ENCODE peak calls at places on chromosomes 16 and 17, in four cellular contexts. C is fibroblast of lung, Q is neural progenitor cell, M is tibial nerve. P is an unnamed sample.

GRCh38 chr16:733382-734207 is 6.7 kb downstream of the HAGHL start:
- DNase-seq in C (no peak), Q (peak; percentile 35), M (no peak), P (no peak)

GRCh38 chr17:78108726-78109488 is 19.6 kb downstream of the TMC6 start:
- DNase-seq in C (no peak), Q (no peak), M (no peak), P (no peak)

GRCh38 chr17:59399914-59400313 is 68.5 kb downstream of the YPEL2 start:
- DNase-seq in C (no peak), Q (no peak), M (no peak), P (no peak)

GRCh38 chr17:73747221-73748002 is 103.2 kb upstream of the SDK2 start:
- DNase-seq in C (no peak), Q (no peak), M (no peak), P (no peak)

GRCh38 chr17:21357281-21357680 is 18.9 kb upstream of the KCNJ12 start:
- DNase-seq in C (no peak), Q (no peak), M (no peak), P (no peak)

GRCh38 chr17:75265614-75266314 is 4.1 kb downstream of the MRPS7 start:
- DNase-seq in C (no peak), Q (no peak), M (no peak), P (no peak)

GRCh38 chr17:26818736-26819135 is 475.2 kb upstream of the WSB1 start:
- DNase-seq in C (peak; percentile 9), Q (peak; percentile 4), M (no peak), P (peak; percentile 0)

GRCh38 chr17:42832213-42832933 is 824 bp upstream of the PSME3 start:
- DNase-seq in C (no peak), Q (no peak), M (no peak), P (no peak)

GRCh38 chr16:63447121-63447520 is 1410.9 kb upstream of the CDH8 start:
- DNase-seq in C (no peak), Q (peak; percentile 53), M (no peak), P (no peak)

GRCh38 chr17:61699694-61700093 is 108.7 kb upstream of the NACA2 start:
- DNase-seq in C (no peak), Q (no peak), M (no peak), P (no peak)

GRCh38 chr17:61702450-61702849 is 111.4 kb upstream of the NACA2 start:
- DNase-seq in C (no peak), Q (no peak), M (no peak), P (no peak)

GRCh38 chr17:61700252-61700651 is 109.2 kb upstream of the NACA2 start:
- DNase-seq in C (no peak), Q (no peak), M (no peak), P (no peak)

GRCh38 chr17:61701978-61702377 is 111.0 kb upstream of the NACA2 start:
- DNase-seq in C (no peak), Q (no peak), M (no peak), P (no peak)

GRCh38 chr17:61701334-61701733 is 110.3 kb upstream of the NACA2 start:
- DNase-seq in C (no peak), Q (no peak), M (no peak), P (no peak)
- H3K9me3 ChIP-seq in C (no peaks in the 10 kb centered on the region), Q (peaks cover 47% of the 10 kb centered on the region), M (no peaks in the 10 kb centered on the region), P (peaks cover 32% of the 10 kb centered on the region)

GRCh38 chr17:22512997-22513538 is 820.7 kb downstream of the KCNJ18 start:
- DNase-seq in C (no peak), Q (no peak), M (no peak), P (no peak)
- H3K9me3 ChIP-seq in C (no peaks in the 10 kb centered on the region), Q (peaks cover 14% of the 10 kb centered on the region), M (no peaks in the 10 kb centered on the region), P (no peaks in the 10 kb centered on the region)

DNA sequence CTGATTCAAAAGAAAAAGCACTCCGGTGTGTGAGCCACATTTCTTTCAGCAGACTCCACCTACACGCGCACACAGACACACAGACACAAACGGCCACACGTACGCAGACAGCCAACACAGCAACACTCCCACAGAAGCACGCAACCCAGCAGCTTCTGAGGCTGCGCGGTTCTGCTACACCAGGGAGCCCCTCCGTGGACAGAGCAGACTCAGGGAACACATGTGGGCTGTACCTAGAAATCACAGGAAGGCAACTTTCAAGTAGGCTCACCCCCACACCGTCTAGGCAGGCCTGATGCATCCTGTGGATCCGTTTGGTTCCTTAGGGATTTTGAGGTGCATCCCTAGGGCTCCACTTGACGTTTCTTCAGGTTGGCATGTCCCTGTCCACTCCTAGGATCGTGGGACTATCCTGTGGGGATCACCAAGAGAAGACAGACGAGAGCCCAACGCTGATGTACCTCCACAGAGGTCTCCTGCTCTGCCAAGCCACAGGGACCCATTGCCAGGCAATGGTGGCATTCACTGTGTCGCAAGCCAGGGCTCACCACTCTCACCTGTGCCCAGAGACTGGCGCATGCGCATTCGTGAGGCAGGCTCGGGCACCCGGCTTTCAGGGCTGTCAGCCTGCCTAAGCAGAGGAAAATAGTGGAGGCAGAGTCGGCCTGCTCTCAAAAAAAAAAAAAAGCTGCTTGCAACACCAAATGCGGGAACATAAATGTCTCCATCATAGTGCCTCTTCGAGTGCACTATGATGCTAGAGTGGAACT is 2333.3 kb downstream of the TP53TG3F start:
- DNase-seq in C (no peak), Q (no peak), M (no peak), P (no peak)
- H3K9me3 ChIP-seq in C (no peaks in the 10 kb centered on the region), Q (peaks cover 20% of the 10 kb centered on the region), M (no peaks in the 10 kb centered on the region), P (peaks cover 6% of the 10 kb centered on the region)

GRCh38 chr17:61656721-61657217 is 65.8 kb upstream of the NACA2 start:
- DNase-seq in C (no peak), Q (no peak), M (no peak), P (no peak)
- H3K9me3 ChIP-seq in C (no peaks in the 10 kb centered on the region), Q (no peaks in the 10 kb centered on the region), M (no peaks in the 10 kb centered on the region), P (peaks cover 9% of the 10 kb centered on the region)

P was measured in adipocyte.